ENCODE peak calls at places on chromosomes 3 and 15, in ten cellular contexts. I is nephron progenitor cell, K is AG09319, G is cardiac fibroblast, O is body of pancreas, V is natural killer cell, H is colonic mucosa, E is thoracic aorta, T is heart right ventricle, R is heart left ventricle. Z is an unnamed sample.

GRCh38 chr3:29280675-29281264 is at the start of gene RBMS3:
- DNase-seq in V (no peak), E (peak), O (peak), R (peak), H (peak), G (peak), I (peak), K (peak), T (peak), Z (peak)

GRCh38 chr15:46304320-46304719 is 669.5 kb downstream of the SQOR start:
- DNase-seq in G (peak), V (no peak), R (no peak), T (no peak), O (peak), I (peak), K (no peak), H (no peak), E (no peak), Z (no peak)

GRCh38 chr3:190205739-190206138 is 85.0 kb upstream of the P3H2 start:
- DNase-seq in H (no peak), K (peak), E (no peak), T (no peak), O (no peak), V (no peak), G (peak), R (no peak), I (no peak), Z (peak)

GRCh38 chr15:50227076-50227475 is 38.5 kb downstream of the HDC start:
- DNase-seq in I (no peak), G (peak), T (no peak), V (no peak), O (no peak), H (no peak), E (no peak), K (peak), R (no peak), Z (no peak)

GRCh38 chr3:169060037-169060436 is 603.5 kb downstream of the MECOM start:
- DNase-seq in O (no peak), G (peak), V (no peak), E (no peak), K (no peak), I (no peak), R (no peak), H (no peak), T (no peak), Z (no peak)

GRCh38 chr15:41115652-41116115 is 396 bp downstream of the INO80 start:
- DNase-seq in O (peak), G (peak), T (peak), R (no peak), E (peak), H (peak), K (peak), V (peak), I (no peak), Z (peak)

GRCh38 chr15:101250331-101250730 is 1.5 kb downstream of the CHSY1 start:
- DNase-seq in I (no peak), R (no peak), E (no peak), O (no peak), K (peak), H (no peak), V (no peak), G (peak), T (no peak), Z (no peak)

GRCh38 chr15:25609371-25609770 is 170.5 kb upstream of the UBE3A start:
- DNase-seq in H (no peak), O (no peak), T (no peak), V (no peak), E (no peak), K (no peak), G (no peak), R (no peak), I (no peak), Z (no peak)

GRCh38 chr15:23064156-23064555 is 24.8 kb upstream of the TUBGCP5 start:
- DNase-seq in E (no peak), T (no peak), K (no peak), G (no peak), R (no peak), V (no peak), H (no peak), I (no peak), O (no peak), Z (no peak)

GRCh38 chr3:133857767-133858166 is 37.9 kb downstream of the RAB6B start:
- DNase-seq in E (no peak), O (no peak), K (no peak), V (no peak), G (no peak), R (no peak), T (no peak), H (no peak), I (no peak), Z (no peak)

GRCh38 chr3:142586803-142587406 is 8.4 kb upstream of the ATR start:
- DNase-seq in G (peak), I (peak), T (peak), R (no peak), H (peak), V (no peak), K (peak), O (peak), E (no peak), Z (no peak)

GRCh38 chr3:127997016-127997415 is 55.2 kb upstream of the SEC61A1 start:
- DNase-seq in K (no peak), I (no peak), H (no peak), T (no peak), V (no peak), R (no peak), E (no peak), O (no peak), G (no peak), Z (no peak)

GRCh38 chr3:178568152-178568753 is 32.0 kb downstream of the KCNMB2 start:
- DNase-seq in I (no peak), H (no peak), K (no peak), E (no peak), V (no peak), O (no peak), G (no peak), T (no peak), R (no peak), Z (no peak)

GRCh38 chr3:186374370-186374769 is 12.3 kb upstream of the DGKG start:
- DNase-seq in H (no peak), E (no peak), I (no peak), O (no peak), G (no peak), V (no peak), T (no peak), R (no peak), K (no peak), Z (no peak)

GRCh38 chr3:43079536-43080332 is 26.1 kb downstream of the POMGNT2 start:
- DNase-seq in K (no peak), T (no peak), E (no peak), O (no peak), V (no peak), H (no peak), R (no peak), G (no peak), I (no peak), Z (no peak)

GRCh38 chr3:46544771-46545503 is 21.2 kb downstream of the LRRC2 start:
- DNase-seq in G (no peak), T (no peak), E (no peak), O (no peak), V (no peak), I (no peak), R (no peak), H (no peak), K (no peak), Z (no peak)

GRCh38 chr15:68154923-68155559 is 50.1 kb downstream of the CALML4 start:
- DNase-seq in E (no peak), G (peak), K (no peak), H (peak), O (peak), I (peak), V (no peak), R (no peak), T (peak), Z (no peak)

GRCh38 chr3:120177907-120178306 is 83.7 kb upstream of the GSK3B start:
- DNase-seq in G (peak), O (no peak), K (no peak), R (no peak), V (no peak), T (no peak), H (no peak), E (no peak), I (no peak), Z (no peak)

GRCh38 chr3:114081022-114081421 is 24.5 kb downstream of the QTRT2 start:
- DNase-seq in I (no peak), H (no peak), R (no peak), O (no peak), E (no peak), T (no peak), K (no peak), G (peak), V (no peak), Z (no peak)

GRCh38 chr3:14256046-14256445 is 77.4 kb downstream of the LSM3 start:
- DNase-seq in K (no peak), O (no peak), H (no peak), G (no peak), E (no peak), I (no peak), T (no peak), V (no peak), R (no peak), Z (no peak)

GRCh38 chr15:64926661-64927060 is 15.0 kb downstream of the ANKDD1A start:
- DNase-seq in H (no peak), K (no peak), E (no peak), G (no peak), R (no peak), T (no peak), O (no peak), V (no peak), I (no peak), Z (no peak)

GRCh38 chr3:71978150-71978721 is 193.3 kb upstream of the PROK2 start:
- DNase-seq in T (no peak), O (no peak), G (no peak), E (no peak), V (no peak), H (no peak), R (no peak), K (no peak), I (no peak), Z (peak)

GRCh38 chr3:43852066-43852465 is 161.3 kb downstream of the ABHD5 start:
- DNase-seq in T (no peak), I (no peak), O (no peak), G (peak), K (no peak), V (no peak), E (no peak), R (no peak), H (no peak), Z (no peak)

GRCh38 chr3:105367063-105367405 is 325 bp downstream of the ALCAM start:
- DNase-seq in K (no peak), R (peak), T (no peak), I (peak), O (peak), E (no peak), V (no peak), H (peak), G (no peak), Z (peak)

GRCh38 chr15:87902772-87903388 is 353.7 kb downstream of the NTRK3 start:
- DNase-seq in I (no peak), K (no peak), T (no peak), O (no peak), H (no peak), E (peak), G (peak), V (no peak), R (no peak), Z (no peak)

GRCh38 chr3:15498461-15499214 is 22.9 kb downstream of the COLQ start:
- DNase-seq in H (no peak), T (no peak), E (no peak), R (no peak), G (no peak), V (no peak), I (peak), K (no peak), O (no peak), Z (no peak)

GRCh38 chr3:154121236-154122095 is at the start of gene ARHGEF26:
- DNase-seq in K (peak), T (peak), R (peak), H (peak), V (peak), I (peak), O (peak), G (peak), E (peak), Z (peak)

GRCh38 chr15:70120954-70121655 is 23.4 kb upstream of the TLE3 start:
- DNase-seq in V (no peak), O (no peak), H (no peak), I (no peak), G (no peak), E (no peak), T (no peak), K (no peak), R (no peak), Z (no peak)

GRCh38 chr3:198030726-198031125 is 70.7 kb downstream of the LMLN start:
- DNase-seq in G (no peak), V (no peak), I (peak), E (no peak), O (no peak), T (no peak), R (no peak), K (no peak), H (no peak), Z (no peak)

GRCh38 chr15:77966540-77967290 is 110.8 kb downstream of the TBC1D2B start:
- DNase-seq in V (no peak), I (peak), K (no peak), T (peak), O (no peak), H (peak), E (no peak), R (no peak), G (peak), Z (no peak)

DNA sequence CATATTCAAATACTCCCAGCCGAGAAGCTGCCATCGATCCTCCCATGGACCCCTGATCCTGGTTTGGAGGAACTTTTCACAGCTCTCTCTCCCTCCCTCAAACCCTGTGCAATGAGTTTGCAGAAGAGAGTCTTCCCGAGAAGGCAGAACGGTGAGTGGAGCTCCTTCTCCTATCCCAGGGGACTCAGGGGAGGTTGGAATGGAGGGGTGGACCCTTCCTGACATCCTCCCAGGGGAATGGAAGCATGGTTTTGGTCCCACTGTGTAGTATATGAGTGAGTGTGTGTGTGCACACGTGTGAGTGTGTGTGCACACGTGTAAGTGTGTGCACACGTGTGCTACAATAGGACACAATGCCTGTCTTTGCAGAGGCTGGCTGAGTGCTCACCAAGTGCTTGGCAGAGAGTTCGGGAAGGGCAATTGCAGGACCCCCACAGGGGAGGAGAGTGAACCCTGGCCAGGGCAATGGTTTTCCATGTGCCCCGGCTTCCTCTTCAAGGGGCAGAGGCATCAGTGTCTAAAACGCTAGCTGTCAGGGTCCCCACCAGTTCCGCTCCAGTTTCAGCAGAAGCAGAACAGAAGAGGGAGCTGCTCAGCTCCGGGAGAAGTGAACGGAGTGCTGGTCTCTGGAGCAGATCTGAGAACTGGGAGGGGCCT is 13.8 kb upstream of the IL16 start:
- DNase-seq in R (no peak), E (no peak), G (peak), I (no peak), O (no peak), H (no peak), K (no peak), T (peak), V (no peak), Z (no peak)
- TF ChIP-seq CTCF in R (no peak), E (no peak), G (no peak), I (no peak), O (no peak), H (no peak), K (peak), T (peak), V (no peak), Z (no peak)

DNA sequence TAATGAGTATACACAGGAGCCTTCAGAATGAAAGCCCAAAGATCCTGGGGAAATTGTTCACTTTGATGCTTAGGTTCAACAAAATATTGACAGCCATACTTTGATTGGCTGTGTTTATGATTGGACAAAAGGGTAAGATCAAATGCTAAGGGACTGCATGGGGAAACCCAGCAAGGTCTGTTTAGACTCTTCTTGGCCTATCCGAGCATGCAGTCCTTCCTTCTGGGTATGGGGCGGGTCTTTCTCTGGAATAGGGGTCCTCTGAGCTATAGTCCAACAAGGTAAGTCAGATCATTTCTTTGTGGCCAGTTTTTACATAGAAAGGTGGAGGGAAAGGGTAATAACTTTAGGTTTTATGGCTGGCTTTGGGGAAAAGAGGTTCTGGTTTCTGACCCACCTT is 52.9 kb upstream of the ACKR4 start:
- DNase-seq in K (no peak), H (no peak), T (no peak), E (no peak), I (no peak), G (no peak), V (no peak), R (no peak), O (no peak), Z (no peak)
- TF ChIP-seq CTCF in K (no peak), H (no peak), T (no peak), E (no peak), I (no peak), G (no peak), V (no peak), R (no peak), O (no peak), Z (no peak)

GRCh38 chr3:25587094-25587493 is 77.6 kb downstream of the TOP2B start:
- DNase-seq in G (peak), K (no peak), V (no peak), E (no peak), T (no peak), H (no peak), O (no peak), R (no peak), I (no peak), Z (no peak)
- TF ChIP-seq CTCF in G (no peak), K (no peak), V (no peak), E (no peak), T (no peak), H (no peak), O (no peak), R (no peak), I (no peak), Z (no peak)

DNA sequence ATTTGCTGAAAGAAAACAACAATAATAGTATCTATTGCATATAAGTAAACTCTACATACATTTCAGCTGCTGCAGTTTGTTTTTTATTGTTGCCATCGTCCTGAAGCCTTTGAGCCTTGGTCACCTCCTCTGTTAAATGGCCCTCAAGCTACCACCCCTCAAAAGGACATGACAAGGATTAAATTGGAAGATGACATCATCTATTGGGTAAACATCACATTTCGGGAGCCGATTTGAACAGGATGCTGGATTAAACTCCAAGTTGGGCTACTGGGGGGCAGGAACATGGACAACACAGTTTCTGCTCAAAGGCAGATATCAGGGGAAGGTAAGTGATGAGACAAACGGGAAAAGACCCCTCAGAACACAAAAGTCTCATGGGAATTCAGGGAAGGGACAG is 92.3 kb upstream of the ATP2B2 start:
- DNase-seq in V (no peak), T (no peak), R (no peak), I (no peak), H (no peak), O (no peak), E (no peak), K (no peak), G (no peak), Z (no peak)
- TF ChIP-seq CTCF in V (no peak), T (no peak), R (no peak), I (no peak), H (no peak), O (no peak), E (no peak), K (no peak), G (no peak), Z (no peak)

DNA sequence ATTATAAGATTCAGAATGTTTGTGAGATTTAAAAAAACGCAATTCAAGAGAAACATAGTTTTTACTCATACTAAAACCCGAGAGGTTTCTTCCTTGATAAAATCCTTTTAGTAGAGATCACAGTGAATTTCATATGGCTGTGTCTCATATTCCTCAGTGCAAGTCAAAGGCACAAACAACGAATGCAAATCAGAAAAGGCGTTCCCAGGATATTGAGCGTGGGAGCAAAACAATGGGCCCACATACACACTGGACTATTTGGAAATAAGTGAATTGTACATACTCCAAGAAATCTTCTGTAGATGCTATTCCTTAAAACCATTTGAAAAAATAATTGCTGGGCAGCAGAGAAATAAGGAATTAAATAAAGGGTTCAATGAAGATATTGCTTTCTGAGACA is 144.5 kb upstream of the TBL1XR1 start:
- DNase-seq in H (no peak), G (peak), T (peak), E (no peak), V (no peak), I (no peak), O (no peak), K (no peak), R (no peak), Z (no peak)
- TF ChIP-seq CTCF in H (no peak), G (no peak), T (no peak), E (no peak), V (no peak), I (no peak), O (no peak), K (no peak), R (no peak), Z (no peak)

GRCh38 chr3:56096941-56097340 is 371.3 kb downstream of the ERC2 start:
- DNase-seq in E (no peak), H (no peak), I (no peak), V (no peak), K (no peak), R (no peak), G (no peak), T (no peak), O (no peak), Z (no peak)
- TF ChIP-seq CTCF in E (no peak), H (no peak), I (no peak), V (no peak), K (no peak), R (no peak), G (no peak), T (no peak), O (no peak), Z (no peak)